ENCODE peak calls at places on chromosomes 11 and 22, in eight cellular contexts. One of them, this sample, is unnamed.

GRCh38 chr11:61509058-61510029 is 795 bp downstream of the LRRC10B start:
- DNase-seq in cardiac fibroblast: peak
- DNase-seq in IMR-90: peak
- DNase-seq in K562: peak
- DNase-seq in A549: peak
- DNase-seq in fibroblast of lung: peak
- DNase-seq in fibroblast of pulmonary artery: peak
- DNase-seq in psoas muscle: peak
- DNase-seq in this sample: peak

GRCh38 chr22:18952022-18952421 is 15.9 kb upstream of the PRODH start:
- DNase-seq in cardiac fibroblast: no peak
- DNase-seq in IMR-90: no peak
- DNase-seq in K562: no peak
- DNase-seq in A549: no peak
- DNase-seq in fibroblast of lung: no peak
- DNase-seq in fibroblast of pulmonary artery: no peak
- DNase-seq in psoas muscle: no peak
- DNase-seq in this sample: no peak

GRCh38 chr11:63802637-63803414 is 10.4 kb upstream of the SPINDOC start:
- DNase-seq in cardiac fibroblast: peak
- DNase-seq in IMR-90: peak
- DNase-seq in K562: peak
- DNase-seq in A549: peak
- DNase-seq in fibroblast of lung: peak
- DNase-seq in fibroblast of pulmonary artery: peak
- DNase-seq in psoas muscle: no peak
- DNase-seq in this sample: no peak

GRCh38 chr22:36862251-36863242 is 1.7 kb downstream of the NCF4 start:
- DNase-seq in cardiac fibroblast: no peak
- DNase-seq in IMR-90: no peak
- DNase-seq in K562: no peak
- DNase-seq in A549: no peak
- DNase-seq in fibroblast of lung: no peak
- DNase-seq in fibroblast of pulmonary artery: no peak
- DNase-seq in psoas muscle: peak
- DNase-seq in this sample: peak

GRCh38 chr11:56207796-56208195 is 26.3 kb downstream of the OR5T2 start:
- DNase-seq in cardiac fibroblast: no peak
- DNase-seq in IMR-90: no peak
- DNase-seq in K562: no peak
- DNase-seq in A549: no peak
- DNase-seq in fibroblast of lung: no peak
- DNase-seq in fibroblast of pulmonary artery: no peak
- DNase-seq in psoas muscle: no peak
- DNase-seq in this sample: no peak

GRCh38 chr11:120030411-120030810 is 107.5 kb downstream of the TRIM29 start:
- DNase-seq in cardiac fibroblast: no peak
- DNase-seq in IMR-90: no peak
- DNase-seq in K562: no peak
- DNase-seq in A549: no peak
- DNase-seq in fibroblast of lung: no peak
- DNase-seq in fibroblast of pulmonary artery: no peak
- DNase-seq in psoas muscle: no peak
- DNase-seq in this sample: no peak

GRCh38 chr11:113806403-113806802 is 26.8 kb downstream of the CLDN25 start:
- DNase-seq in cardiac fibroblast: peak
- DNase-seq in IMR-90: peak
- DNase-seq in K562: peak
- DNase-seq in A549: peak
- DNase-seq in fibroblast of lung: peak
- DNase-seq in fibroblast of pulmonary artery: peak
- DNase-seq in psoas muscle: no peak
- DNase-seq in this sample: no peak

GRCh38 chr11:65355776-65356393 is 1.3 kb downstream of the TIGD3 start:
- DNase-seq in cardiac fibroblast: peak
- DNase-seq in IMR-90: peak
- DNase-seq in K562: no peak
- DNase-seq in A549: no peak
- DNase-seq in fibroblast of lung: peak
- DNase-seq in fibroblast of pulmonary artery: peak
- DNase-seq in psoas muscle: peak
- DNase-seq in this sample: no peak

GRCh38 chr22:50481440-50482106 is at the start of gene ADM2:
- DNase-seq in cardiac fibroblast: no peak
- DNase-seq in IMR-90: no peak
- DNase-seq in K562: peak
- DNase-seq in A549: peak
- DNase-seq in fibroblast of lung: peak
- DNase-seq in fibroblast of pulmonary artery: no peak
- DNase-seq in psoas muscle: no peak
- DNase-seq in this sample: no peak

GRCh38 chr22:42664976-42665831 is 16.0 kb upstream of the CYB5R3 start:
- DNase-seq in cardiac fibroblast: no peak
- DNase-seq in IMR-90: no peak
- DNase-seq in K562: no peak
- DNase-seq in A549: no peak
- DNase-seq in fibroblast of lung: no peak
- DNase-seq in fibroblast of pulmonary artery: no peak
- DNase-seq in psoas muscle: no peak
- DNase-seq in this sample: no peak

DNA sequence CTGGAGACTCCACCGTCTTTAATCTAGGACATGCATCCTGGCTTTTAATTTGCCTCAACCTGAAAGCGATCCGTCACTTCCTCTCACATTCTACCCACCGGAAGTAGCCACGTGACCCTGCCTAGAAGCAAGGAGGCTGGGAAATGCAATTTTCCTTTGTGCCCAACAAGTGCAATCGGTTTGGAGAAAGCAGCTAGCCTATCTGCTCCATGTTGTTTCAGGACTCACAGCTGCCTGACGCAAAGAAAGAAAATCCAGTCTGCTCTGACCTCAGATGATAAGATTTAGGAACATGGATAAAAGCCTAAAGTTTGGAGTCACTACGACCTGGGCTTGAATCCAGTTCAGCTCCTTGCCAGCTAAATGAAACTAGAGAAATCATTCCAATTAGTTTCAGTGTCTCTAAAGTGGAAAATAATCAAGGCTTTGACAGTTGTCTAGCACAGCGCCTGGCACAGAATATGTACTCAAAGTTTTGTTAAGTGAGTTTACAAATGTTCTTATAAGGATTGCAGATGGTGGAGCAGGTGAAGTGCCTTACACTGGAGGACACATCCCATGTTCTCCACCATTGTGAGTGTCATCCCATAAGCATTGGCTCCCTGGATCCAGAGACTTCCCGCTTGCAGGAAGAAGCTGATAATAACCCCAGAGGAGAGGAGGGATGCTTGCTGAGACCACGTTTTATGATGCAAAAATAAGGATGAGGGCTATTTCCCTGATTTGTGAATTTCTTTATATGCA is 553.7 kb downstream of the MN1 start:
- DNase-seq in cardiac fibroblast: peak
- DNase-seq in IMR-90: no peak
- DNase-seq in K562: no peak
- DNase-seq in A549: no peak
- DNase-seq in fibroblast of lung: peak
- DNase-seq in fibroblast of pulmonary artery: peak
- DNase-seq in psoas muscle: peak
- DNase-seq in this sample: peak
- H3K4me3 ChIP-seq in cardiac fibroblast: no peak
- H3K4me3 ChIP-seq in IMR-90: no peak
- H3K4me3 ChIP-seq in K562: no peak
- H3K4me3 ChIP-seq in A549: no peak
- H3K4me3 ChIP-seq in fibroblast of lung: no peak
- H3K4me3 ChIP-seq in fibroblast of pulmonary artery: no peak
- H3K4me3 ChIP-seq in psoas muscle: no peak
- H3K4me3 ChIP-seq in this sample: no peak

GRCh38 chr11:1073261-1073724 is 1.4 kb upstream of the MUC2 start:
- DNase-seq in cardiac fibroblast: peak
- DNase-seq in IMR-90: peak
- DNase-seq in K562: no peak
- DNase-seq in A549: peak
- DNase-seq in fibroblast of lung: peak
- DNase-seq in fibroblast of pulmonary artery: peak
- DNase-seq in psoas muscle: peak
- DNase-seq in this sample: peak
- TF ChIP-seq CTCF in cardiac fibroblast: no peak
- TF ChIP-seq CTCF in IMR-90: no peak
- TF ChIP-seq CTCF in K562: no peak
- TF ChIP-seq CTCF in A549: no peak
- TF ChIP-seq CTCF in fibroblast of lung: no peak
- TF ChIP-seq CTCF in fibroblast of pulmonary artery: no peak
- TF ChIP-seq CTCF in psoas muscle: no peak
- TF ChIP-seq CTCF in this sample: no peak

DNA sequence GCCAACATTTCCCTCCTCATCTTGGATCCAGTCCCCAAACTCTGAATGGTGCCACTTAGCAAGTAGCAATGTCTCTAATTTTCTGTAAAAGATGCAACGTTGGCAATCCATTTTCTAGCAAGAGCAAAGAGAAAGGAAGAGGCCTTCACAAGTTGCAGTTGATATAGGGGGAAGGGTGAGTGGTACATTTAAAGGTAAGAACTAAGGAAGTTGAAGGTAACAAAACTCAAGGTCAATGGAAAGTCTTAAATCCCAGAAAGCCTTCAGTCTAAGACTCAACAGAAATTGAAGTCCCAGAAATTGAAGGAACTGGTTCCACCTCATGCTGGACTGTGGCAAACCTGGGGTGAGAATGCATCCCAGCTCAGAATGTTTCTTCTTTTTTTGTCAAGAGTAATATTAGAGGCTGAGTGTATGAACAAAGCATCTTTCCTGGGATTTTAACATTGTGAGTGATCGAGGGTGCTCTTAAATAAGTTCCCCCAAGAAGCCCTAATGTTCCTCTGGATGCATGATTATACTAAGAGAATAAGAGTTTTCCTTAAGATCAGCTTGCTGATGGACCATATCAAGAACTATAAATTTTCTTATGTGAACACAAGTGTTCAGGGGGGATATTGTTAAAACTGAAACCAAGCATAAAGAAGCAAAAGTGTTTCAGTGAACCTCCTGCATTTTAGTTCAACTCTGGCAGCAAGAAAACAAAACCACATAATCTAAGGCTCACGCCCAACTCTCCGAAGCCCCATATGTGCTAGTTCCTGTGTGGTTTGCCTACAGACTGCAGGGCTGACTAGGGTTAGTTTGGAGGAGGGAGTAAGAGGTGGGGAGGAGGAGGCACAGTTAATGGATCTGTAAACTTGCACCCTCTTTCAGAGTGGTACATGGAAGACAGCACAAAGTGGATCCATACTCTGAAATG is at the start of gene GRAP2:
- DNase-seq in cardiac fibroblast: no peak
- DNase-seq in IMR-90: no peak
- DNase-seq in K562: no peak
- DNase-seq in A549: no peak
- DNase-seq in fibroblast of lung: no peak
- DNase-seq in fibroblast of pulmonary artery: no peak
- DNase-seq in psoas muscle: no peak
- DNase-seq in this sample: no peak
- H3K4me3 ChIP-seq in cardiac fibroblast: no peak
- H3K4me3 ChIP-seq in IMR-90: no peak
- H3K4me3 ChIP-seq in K562: peak
- H3K4me3 ChIP-seq in A549: no peak
- H3K4me3 ChIP-seq in fibroblast of lung: no peak
- H3K4me3 ChIP-seq in fibroblast of pulmonary artery: no peak
- H3K4me3 ChIP-seq in psoas muscle: no peak
- H3K4me3 ChIP-seq in this sample: no peak

GRCh38 chr11:34585870-34586654 is 34.8 kb upstream of the EHF start:
- DNase-seq in cardiac fibroblast: peak
- DNase-seq in IMR-90: peak
- DNase-seq in K562: peak
- DNase-seq in A549: peak
- DNase-seq in fibroblast of lung: peak
- DNase-seq in fibroblast of pulmonary artery: peak
- DNase-seq in psoas muscle: no peak
- DNase-seq in this sample: no peak
- TF ChIP-seq CTCF in cardiac fibroblast: peak
- TF ChIP-seq CTCF in IMR-90: peak
- TF ChIP-seq CTCF in K562: peak
- TF ChIP-seq CTCF in A549: peak
- TF ChIP-seq CTCF in fibroblast of lung: peak
- TF ChIP-seq CTCF in fibroblast of pulmonary artery: peak
- TF ChIP-seq CTCF in psoas muscle: peak
- TF ChIP-seq CTCF in this sample: peak

This sample was measured in tibial artery.